ENCODE peak calls at places on chromosomes 1 and 21, in seven cellular contexts. W is neural progenitor cell, I is colonic mucosa, R is astrocyte, A is H9, F is mammary epithelial cell, H is fibroblast of lung. J is an unnamed sample. For H3K4me1, the result is how much of the 10 kb centered on the place peaks cover.

GRCh38 chr1:163932901-163933300 is 611.1 kb downstream of the NUF2 start:
- DNase-seq in F (no peak), R (no peak), W (no peak), H (no peak), I (no peak), A (no peak), J (no peak)

GRCh38 chr21:27818847-27819246 is 852.0 kb upstream of the ADAMTS5 start:
- DNase-seq in H (no peak), I (no peak), R (no peak), A (no peak), F (peak), W (no peak), J (no peak)

GRCh38 chr1:40856116-40856515 is 6.0 kb downstream of the CITED4 start:
- DNase-seq in A (no peak), I (no peak), H (no peak), W (no peak), R (no peak), F (no peak), J (no peak)

GRCh38 chr1:235063068-235063765 is 65.4 kb downstream of the TOMM20 start:
- DNase-seq in R (no peak), F (no peak), H (no peak), I (no peak), A (no peak), W (no peak), J (peak)

GRCh38 chr1:30887485-30888315 is 20.9 kb downstream of the SDC3 start:
- DNase-seq in H (peak), W (no peak), I (no peak), R (peak), F (no peak), A (no peak), J (no peak)

GRCh38 chr1:41497631-41498030 is 13.1 kb upstream of the EDN2 start:
- DNase-seq in H (no peak), R (no peak), A (no peak), F (no peak), I (no peak), W (no peak), J (peak)

GRCh38 chr21:32411366-32412161 is 942 bp upstream of the EVA1C start:
- DNase-seq in W (peak), I (peak), H (peak), F (peak), A (peak), R (peak), J (peak)

GRCh38 chr1:170619167-170620030 is 44.5 kb upstream of the PRRX1 start:
- DNase-seq in H (peak), R (peak), F (peak), I (no peak), A (no peak), W (no peak), J (no peak)

GRCh38 chr1:46183119-46183842 is 7.0 kb upstream of the P3R3URF start:
- DNase-seq in W (no peak), R (peak), H (peak), I (peak), A (peak), F (peak), J (peak)

DNA sequence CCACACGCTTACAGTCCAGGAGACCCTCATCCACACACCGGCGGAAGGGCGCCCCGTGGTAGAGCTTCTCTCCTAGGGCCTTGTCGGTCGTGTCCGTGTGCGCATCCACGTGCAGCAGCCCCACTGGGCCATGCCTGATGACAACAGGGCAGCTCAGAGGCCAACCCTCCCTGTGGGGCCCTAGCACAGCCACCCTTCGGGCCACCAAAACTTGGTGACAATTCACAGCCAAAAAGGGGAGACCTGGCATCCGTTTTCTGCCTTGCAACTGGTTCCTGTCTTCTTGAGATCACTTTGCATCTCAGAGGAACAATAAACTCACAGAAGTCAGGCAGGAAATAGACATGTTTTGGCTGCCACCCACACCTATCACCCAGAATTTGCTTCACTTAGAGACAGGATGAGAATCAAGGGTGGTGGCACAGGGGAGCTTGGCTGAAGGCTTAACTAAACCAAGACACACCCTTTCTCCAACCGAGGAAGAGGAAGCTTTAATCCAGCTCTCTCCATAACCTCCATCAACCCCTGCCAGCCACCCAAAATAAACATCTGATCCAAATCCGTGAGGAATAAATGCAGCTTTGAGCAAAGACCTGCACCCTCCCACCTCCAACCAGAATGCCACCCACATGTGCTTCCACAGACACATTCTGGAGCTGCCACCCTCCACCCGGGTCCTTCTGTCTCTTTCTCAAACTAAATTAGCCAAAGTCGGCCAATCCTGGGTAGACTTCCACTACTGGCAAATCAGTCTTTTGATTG is 5.7 kb downstream of the AGMAT start:
- DNase-seq in F (no peak), R (no peak), W (no peak), H (no peak), I (no peak), A (no peak), J (no peak)
- H3K9ac ChIP-seq in F (no peak), R (no peak), W (no peak), H (no peak), I (no peak), A (no peak), J (no peak)

GRCh38 chr21:46454634-46455390 is 3.9 kb upstream of the DIP2A start:
- DNase-seq in W (no peak), R (no peak), F (peak), A (no peak), H (no peak), I (no peak), J (no peak)
- H3K4me1 ChIP-seq in W (under half), R (under half), F (under half), A (under half), H (under half), I (under half), J (under half)

GRCh38 chr21:39061766-39062165 is 121.5 kb downstream of the PSMG1 start:
- DNase-seq in H (no peak), F (no peak), R (no peak), A (no peak), I (no peak), W (no peak), J (no peak)
- TF ChIP-seq CTCF in H (no peak), F (no peak), R (no peak), A (no peak), I (no peak), W (no peak), J (no peak)

GRCh38 chr1:209837671-209838070 is 9.9 kb downstream of the UTP25 start:
- DNase-seq in A (no peak), H (no peak), F (no peak), I (no peak), R (no peak), W (no peak), J (no peak)

GRCh38 chr1:209831615-209832014 is 3.8 kb downstream of the UTP25 start:
- DNase-seq in I (no peak), H (peak), A (no peak), F (peak), W (no peak), R (peak), J (no peak)

GRCh38 chr1:209839875-209840491 is 12.2 kb downstream of the UTP25 start:
- DNase-seq in R (peak), F (peak), I (no peak), H (peak), W (no peak), A (no peak), J (no peak)

GRCh38 chr1:209838537-209838936 is 10.8 kb downstream of the UTP25 start:
- DNase-seq in W (no peak), F (no peak), H (no peak), I (no peak), R (no peak), A (no peak), J (no peak)

DNA sequence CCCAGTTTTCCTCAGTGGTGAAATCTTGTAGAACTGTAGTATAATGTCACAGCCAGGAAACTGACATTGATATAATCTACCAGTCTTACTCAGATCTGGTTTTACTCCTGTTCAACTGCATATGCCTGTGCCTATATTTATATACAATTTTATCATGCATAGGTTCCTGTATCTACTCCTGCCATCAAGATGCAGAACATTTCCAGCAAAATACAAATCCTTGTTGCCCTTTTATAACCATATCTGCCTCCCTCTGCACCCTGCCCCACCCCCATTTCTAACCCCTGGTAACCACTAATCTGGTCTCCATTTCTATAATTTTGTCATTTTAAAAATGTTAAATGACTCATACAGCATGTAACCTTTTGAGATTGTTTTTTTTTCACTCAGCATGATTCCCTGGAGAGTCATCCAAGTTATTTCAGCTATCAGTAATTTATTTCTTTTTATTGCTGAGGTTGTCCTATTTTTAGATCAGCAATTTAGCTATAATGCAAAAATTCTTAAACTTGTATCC is 8.1 kb downstream of the UTP25 start:
- DNase-seq in I (no peak), H (peak), W (no peak), A (no peak), F (no peak), R (peak), J (no peak)
- H3K9ac ChIP-seq in I (no peak), H (no peak), W (no peak), A (no peak), F (no peak), R (peak), J (no peak)

GRCh38 chr21:34908424-34909055 is 140.6 kb downstream of the RUNX1 start:
- DNase-seq in A (no peak), W (no peak), R (no peak), I (peak), F (no peak), H (no peak), J (no peak)

GRCh38 chr21:34910396-34910795 is 138.7 kb downstream of the RUNX1 start:
- DNase-seq in F (no peak), A (no peak), H (no peak), W (no peak), I (no peak), R (no peak), J (no peak)

GRCh38 chr21:34906401-34906800 is 142.7 kb downstream of the RUNX1 start:
- DNase-seq in A (no peak), W (no peak), I (no peak), F (no peak), R (no peak), H (no peak), J (no peak)

GRCh38 chr21:34909492-34910292 is 139.4 kb downstream of the RUNX1 start:
- DNase-seq in A (no peak), R (peak), I (no peak), F (no peak), H (peak), W (no peak), J (no peak)

DNA sequence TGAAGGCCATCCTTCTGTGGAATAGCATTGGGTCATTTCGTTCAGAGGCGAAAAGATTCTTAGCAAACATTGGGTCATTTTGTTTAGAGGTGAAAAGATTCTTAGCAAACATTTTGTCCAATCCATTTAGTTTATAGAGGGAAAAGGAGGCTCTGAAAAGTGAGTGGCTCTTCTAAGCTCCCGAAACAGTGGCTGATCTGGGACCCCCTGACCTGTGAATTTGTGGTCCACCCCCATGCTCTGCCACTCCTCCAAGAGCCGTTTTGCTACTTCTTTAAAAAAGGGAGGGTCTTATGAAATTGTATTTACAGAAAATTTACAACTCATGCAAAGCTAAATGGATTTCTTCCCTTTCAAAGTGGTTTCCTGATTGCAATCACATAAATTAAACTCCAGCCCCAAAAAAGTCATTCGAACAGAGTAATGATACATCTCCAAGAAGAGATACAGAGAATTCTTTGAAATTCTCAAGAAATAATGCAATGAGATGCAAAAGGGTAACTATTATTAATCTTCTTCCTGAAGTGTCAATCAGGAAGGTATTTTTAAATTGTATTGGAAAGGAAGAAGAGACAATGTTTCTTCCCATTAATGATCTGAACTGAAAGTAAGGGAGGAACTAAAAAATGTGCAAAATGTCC is 141.2 kb downstream of the RUNX1 start:
- DNase-seq in H (no peak), A (no peak), I (no peak), R (no peak), F (no peak), W (no peak), J (no peak)
- H3K4me1 ChIP-seq in H (under half), A (under half), I (under half), R (under half), F (under half), W (under half), J (under half)

GRCh38 chr1:154352245-154352580 is 26.9 kb downstream of the ATP8B2 start:
- DNase-seq in A (no peak), H (no peak), W (peak), I (no peak), F (no peak), R (no peak), J (peak)

GRCh38 chr1:154352581-154353459 is 27.5 kb downstream of the ATP8B2 start:
- DNase-seq in W (peak), A (peak), R (peak), F (peak), I (peak), H (peak), J (peak)

GRCh38 chr1:154351363-154352068 is 26.2 kb downstream of the ATP8B2 start:
- DNase-seq in R (no peak), F (no peak), W (no peak), I (peak), H (no peak), A (no peak), J (no peak)

GRCh38 chr1:154353966-154354365 is 28.6 kb downstream of the ATP8B2 start:
- DNase-seq in I (no peak), A (no peak), F (no peak), W (no peak), H (no peak), R (no peak), J (no peak)

GRCh38 chr1:154353460-154353904 is 28.2 kb downstream of the ATP8B2 start:
- DNase-seq in H (peak), R (peak), W (peak), A (no peak), F (peak), I (peak), J (no peak)
- TF ChIP-seq CTCF in H (peak), R (peak), W (peak), A (peak), F (peak), I (peak), J (peak)

GRCh38 chr1:107964397-107965111 is 426 bp downstream of the VAV3 start:
- DNase-seq in F (peak), I (peak), A (peak), H (peak), W (peak), R (peak), J (peak)
- H3K9ac ChIP-seq in F (no peak), I (peak), A (peak), H (no peak), W (no peak), R (peak), J (peak)

GRCh38 chr21:35520869-35521268 is 471.8 kb upstream of the RUNX1 start:
- DNase-seq in I (no peak), W (no peak), H (no peak), R (no peak), A (no peak), F (no peak), J (no peak)
- H3K4me1 ChIP-seq in I (under half), W (under half), H (under half), R (under half), A (under half), F (under half), J (under half)

GRCh38 chr21:39869141-39869818 is 2.0 kb downstream of the PCP4 start:
- DNase-seq in A (no peak), F (no peak), H (no peak), I (no peak), R (no peak), W (no peak), J (peak)
- TF ChIP-seq CTCF in A (no peak), F (no peak), H (no peak), I (no peak), R (no peak), W (no peak), J (no peak)

GRCh38 chr1:12428334-12428733 is 189.7 kb downstream of the DHRS3 start:
- DNase-seq in F (no peak), R (no peak), I (no peak), W (no peak), A (no peak), H (no peak), J (no peak)

GRCh38 chr1:12424793-12425192 is 193.2 kb downstream of the DHRS3 start:
- DNase-seq in H (peak), R (no peak), W (no peak), F (no peak), A (no peak), I (no peak), J (no peak)

GRCh38 chr1:12422488-12422887 is 192.7 kb downstream of the VPS13D start:
- DNase-seq in I (no peak), A (no peak), F (no peak), W (no peak), R (no peak), H (no peak), J (no peak)

GRCh38 chr1:12424150-12424549 is 193.9 kb downstream of the DHRS3 start:
- DNase-seq in W (no peak), A (no peak), I (no peak), R (peak), F (no peak), H (peak), J (no peak)

GRCh38 chr1:12426030-12426429 is 192.0 kb downstream of the DHRS3 start:
- DNase-seq in W (no peak), F (no peak), I (no peak), H (peak), R (peak), A (no peak), J (no peak)
- H3K9ac ChIP-seq in W (no peak), F (no peak), I (no peak), H (no peak), R (no peak), A (no peak), J (no peak)